ENCODE peak calls at places on chromosomes 5 and 9, in seven cellular contexts. M is activated T-cell treated with anti-CD3 and anti-CD28 coated beads for 24 hours; H is naive thymus-derived CD4-positive, alpha-beta T cell; S is foreskin fibroblast; X is stimulated activated CD4-positive, alpha-beta T cell treated with anti-CD3 and anti-CD28 coated beads, Interleukin-1b, Interleukin-23, amount 100 ng/mL, for 1 hour; A is hepatic stellate cell; C is HuH-7.5. D is an unnamed sample.

GRCh38 chr9:79695531-79696218 is 123.9 kb downstream of the TLE4 start:
- DNase-seq in M (no peak), H (no peak), S (no peak), X (no peak), A (no peak), C (no peak), D (no peak)

GRCh38 chr5:14600846-14601245 is 19.3 kb downstream of the OTULINL start:
- DNase-seq in M (no peak), H (no peak), S (no peak), X (no peak), A (no peak), C (no peak), D (no peak)

GRCh38 chr5:111755942-111756353 is 1.0 kb downstream of the NREP start:
- DNase-seq in M (no peak), H (no peak), S (no peak), X (no peak), A (no peak), C (no peak), D (no peak)

GRCh38 chr9:125559894-125560293 is 147.1 kb downstream of the MAPKAP1 start:
- DNase-seq in M (no peak), H (no peak), S (no peak), X (no peak), A (no peak), C (no peak), D (no peak)

GRCh38 chr5:581941-582340 is 30.2 kb upstream of the CEP72 start:
- DNase-seq in M (no peak), H (no peak), S (no peak), X (no peak), A (no peak), C (no peak), D (no peak)

GRCh38 chr5:131814990-131815389 is 18.2 kb upstream of the FNIP1 start:
- DNase-seq in M (no peak), H (no peak), S (peak; percentile 79), X (no peak), A (peak; percentile 67), C (no peak), D (no peak)

GRCh38 chr9:133377721-133378216 is 1.6 kb downstream of the STKLD1 start:
- DNase-seq in M (no peak), H (no peak), S (peak; percentile 48), X (no peak), A (no peak), C (no peak), D (no peak)

GRCh38 chr9:110266786-110267185 is 10.5 kb upstream of the TXN start:
- DNase-seq in M (no peak), H (no peak), S (no peak), X (no peak), A (no peak), C (no peak), D (no peak)

D was measured in left cardiac atrium.